ENCODE peak calls at places on chromosomes 11 and 22, in five cellular contexts. Y is IMR-90, K is A549, Z is K562, J is H1. X is an unnamed sample.

GRCh38 chr11:24661313-24661712 is 164.5 kb downstream of the LUZP2 start:
- DNase-seq in Z (no peak), Y (no peak), K (no peak), J (no peak), X (no peak)

GRCh38 chr11:12798609-12799011 is 124.4 kb downstream of the TEAD1 start:
- DNase-seq in J (no peak), K (no peak), Y (no peak), Z (no peak), X (no peak)

GRCh38 chr11:119663279-119663678 is 65.7 kb downstream of the NECTIN1 start:
- DNase-seq in Z (no peak), Y (no peak), J (no peak), K (no peak), X (peak)

GRCh38 chr11:18802381-18803257 is 11.0 kb upstream of the PTPN5 start:
- DNase-seq in K (peak), Z (peak), J (peak), Y (peak), X (peak)

GRCh38 chr11:101738494-101738893 is 154.7 kb upstream of the TRPC6 start:
- DNase-seq in Y (no peak), K (no peak), J (no peak), Z (no peak), X (no peak)

GRCh38 chr11:117606211-117606610 is 190.8 kb downstream of the DSCAML1 start:
- DNase-seq in K (no peak), Y (no peak), J (no peak), Z (no peak), X (no peak)

GRCh38 chr11:65040520-65041205 is 347 bp upstream of the SAC3D1 start:
- DNase-seq in Z (peak), K (peak), Y (peak), J (peak), X (peak)

GRCh38 chr11:75422248-75423231 is 10.5 kb downstream of the KLHL35 start:
- DNase-seq in J (no peak), Z (peak), Y (peak), K (peak), X (peak)

GRCh38 chr11:115087791-115088190 is 409.5 kb downstream of the NXPE2 start:
- DNase-seq in Y (no peak), K (no peak), J (no peak), Z (no peak), X (no peak)

GRCh38 chr11:35082322-35083180 is 56.4 kb upstream of the CD44 start:
- DNase-seq in J (peak), Z (peak), Y (peak), K (peak), X (no peak)

GRCh38 chr22:18078329-18079041 is 695 bp downstream of the PEX26 start:
- DNase-seq in Y (peak), Z (peak), J (peak), K (peak), X (peak)

GRCh38 chr22:48721394-48721666 is 1106.3 kb downstream of the BRD1 start:
- DNase-seq in Y (no peak), K (no peak), Z (no peak), J (no peak), X (no peak)

GRCh38 chr11:1230456-1231395 is 7.9 kb downstream of the MUC5B start:
- DNase-seq in Z (no peak), Y (no peak), K (no peak), J (peak), X (no peak)

GRCh38 chr11:92141159-92141558 is 83.5 kb upstream of the FAT3 start:
- DNase-seq in Y (no peak), J (no peak), Z (no peak), K (no peak), X (peak)

GRCh38 chr11:111298466-111299110 is at the start of gene POU2AF3:
- DNase-seq in Y (no peak), J (no peak), K (no peak), Z (no peak), X (no peak)

GRCh38 chr11:27934830-27935145 is 173.2 kb downstream of the KIF18A start:
- DNase-seq in J (no peak), Y (peak), K (peak), Z (no peak), X (no peak)

GRCh38 chr11:66845876-66846212 is 2.6 kb downstream of the RCE1 start:
- DNase-seq in J (no peak), Z (no peak), K (no peak), Y (no peak), X (no peak)

GRCh38 chr11:132332521-132332920 is 962.1 kb downstream of the NTM start:
- DNase-seq in Y (no peak), K (no peak), Z (no peak), J (no peak), X (no peak)

GRCh38 chr11:8247312-8247711 is 16.4 kb downstream of the LMO1 start:
- DNase-seq in K (no peak), J (peak), Y (no peak), Z (peak), X (no peak)

GRCh38 chr11:41309716-41310115 is 149.7 kb downstream of the LRRC4C start:
- DNase-seq in J (no peak), K (no peak), Y (no peak), Z (no peak), X (no peak)

GRCh38 chr22:36442506-36443197 is 38.8 kb downstream of the TXN2 start:
- DNase-seq in Z (no peak), J (no peak), K (no peak), Y (no peak), X (no peak)

GRCh38 chr22:48475661-48476345 is 1351.9 kb downstream of the BRD1 start:
- DNase-seq in Z (no peak), K (no peak), Y (no peak), J (no peak), X (no peak)

GRCh38 chr11:92886243-92886905 is 83.1 kb upstream of the MTNR1B start:
- DNase-seq in Z (peak), J (peak), Y (peak), K (peak), X (peak)

GRCh38 chr11:126100681-126101080 is 38.0 kb upstream of the CDON start:
- DNase-seq in Y (no peak), J (no peak), K (no peak), Z (no peak), X (no peak)

GRCh38 chr11:113562981-113563461 is 87.8 kb upstream of the DRD2 start:
- DNase-seq in K (no peak), Y (no peak), Z (no peak), J (no peak), X (no peak)

GRCh38 chr22:30116362-30117117 is 36.3 kb downstream of the HORMAD2 start:
- DNase-seq in Y (peak), J (no peak), Z (no peak), K (no peak), X (peak)

GRCh38 chr11:31939004-31939403 is 127.9 kb upstream of the PAX6 start:
- DNase-seq in J (no peak), K (no peak), Y (no peak), Z (no peak), X (no peak)

GRCh38 chr11:31947051-31947450 is 135.9 kb upstream of the PAX6 start:
- DNase-seq in Z (no peak), J (no peak), Y (no peak), K (no peak), X (no peak)

GRCh38 chr11:31940396-31941037 is 129.4 kb upstream of the PAX6 start:
- DNase-seq in Y (peak), Z (no peak), J (no peak), K (no peak), X (no peak)

GRCh38 chr11:31943056-31943780 is 132.1 kb upstream of the PAX6 start:
- DNase-seq in J (no peak), Z (no peak), Y (no peak), K (no peak), X (no peak)
- H3K4me2 ChIP-seq in J (no peak), Z (no peak), Y (no peak), K (no peak), X (no peak)

GRCh38 chr11:69416746-69417145 is 64.7 kb upstream of the LINC01488 start:
- DNase-seq in K (no peak), Z (no peak), J (no peak), Y (no peak), X (no peak)

GRCh38 chr11:69422645-69423044 is 58.8 kb upstream of the LINC01488 start:
- DNase-seq in Z (no peak), K (no peak), J (no peak), Y (no peak), X (no peak)

GRCh38 chr11:69418576-69419296 is 62.7 kb upstream of the LINC01488 start:
- DNase-seq in Z (no peak), J (no peak), Y (no peak), K (no peak), X (no peak)

GRCh38 chr11:69417211-69418085 is 64.0 kb upstream of the LINC01488 start:
- DNase-seq in Z (no peak), Y (no peak), K (no peak), J (no peak), X (no peak)

DNA sequence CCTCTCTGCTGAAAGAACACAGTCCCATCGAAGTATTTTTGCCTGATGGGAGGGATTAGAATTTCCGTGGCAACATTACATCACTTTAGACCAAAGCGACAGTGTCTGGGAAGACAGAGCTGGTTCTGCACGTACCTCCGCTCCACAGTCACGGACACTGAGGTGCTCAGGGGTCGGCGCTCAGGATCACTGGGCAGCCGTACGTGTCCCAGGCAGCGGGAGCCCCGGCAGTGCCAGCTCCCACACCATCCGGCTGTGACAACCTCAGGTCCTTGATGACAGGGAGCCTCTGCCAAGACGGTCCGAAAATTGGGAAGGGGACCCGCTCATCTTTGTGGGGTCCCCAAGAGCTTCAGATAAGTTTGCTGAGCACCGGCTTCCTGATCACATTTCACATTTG is 61.8 kb upstream of the LINC01488 start:
- DNase-seq in K (no peak), Y (no peak), J (no peak), Z (no peak), X (no peak)
- TF ChIP-seq MAFK in K (no peak), Y (no peak), J (no peak), Z (no peak), X (no peak)

GRCh38 chr11:20599424-20600346 is at the start of gene SLC6A5:
- DNase-seq in Z (peak), J (peak), K (peak), Y (peak), X (peak)

GRCh38 chr11:20598487-20598886 is 921 bp upstream of the SLC6A5 start:
- DNase-seq in Z (no peak), Y (no peak), J (no peak), K (no peak), X (no peak)

GRCh38 chr11:20604295-20604803 is 4.9 kb downstream of the SLC6A5 start:
- DNase-seq in Y (no peak), Z (no peak), J (no peak), K (no peak), X (no peak)

GRCh38 chr11:20597924-20598484 is 1.4 kb upstream of the SLC6A5 start:
- DNase-seq in K (no peak), Y (no peak), J (peak), Z (no peak), X (no peak)

GRCh38 chr11:20601221-20601914 is 2.0 kb downstream of the SLC6A5 start:
- DNase-seq in Z (no peak), K (no peak), J (peak), Y (no peak), X (no peak)
- H3K4me2 ChIP-seq in Z (no peak), K (no peak), J (peak), Y (no peak), X (no peak)

DNA sequence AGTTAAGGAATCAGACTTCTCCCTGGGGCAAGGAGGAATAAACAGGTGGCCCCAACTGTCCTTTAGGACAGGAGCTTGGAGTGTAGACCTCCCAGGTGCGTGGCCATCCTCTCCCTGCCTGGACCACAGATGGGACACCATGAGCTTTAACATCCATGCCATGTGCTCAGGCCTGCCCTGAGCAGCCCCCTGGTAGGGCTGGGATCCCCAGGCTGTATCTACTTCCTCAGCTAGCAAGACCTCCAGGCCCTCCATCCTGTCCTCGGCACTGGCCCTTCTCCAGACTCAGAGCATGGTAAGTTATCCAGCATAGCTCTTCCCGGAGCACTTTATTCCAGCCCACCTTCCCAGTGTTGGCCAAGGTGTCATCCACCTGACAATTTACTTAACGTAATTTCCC is 5.7 kb downstream of the CD6 start:
- DNase-seq in J (no peak), K (no peak), Y (no peak), Z (no peak), X (no peak)
- TF ChIP-seq MAFK in J (no peak), K (no peak), Y (no peak), Z (no peak), X (no peak)

DNA sequence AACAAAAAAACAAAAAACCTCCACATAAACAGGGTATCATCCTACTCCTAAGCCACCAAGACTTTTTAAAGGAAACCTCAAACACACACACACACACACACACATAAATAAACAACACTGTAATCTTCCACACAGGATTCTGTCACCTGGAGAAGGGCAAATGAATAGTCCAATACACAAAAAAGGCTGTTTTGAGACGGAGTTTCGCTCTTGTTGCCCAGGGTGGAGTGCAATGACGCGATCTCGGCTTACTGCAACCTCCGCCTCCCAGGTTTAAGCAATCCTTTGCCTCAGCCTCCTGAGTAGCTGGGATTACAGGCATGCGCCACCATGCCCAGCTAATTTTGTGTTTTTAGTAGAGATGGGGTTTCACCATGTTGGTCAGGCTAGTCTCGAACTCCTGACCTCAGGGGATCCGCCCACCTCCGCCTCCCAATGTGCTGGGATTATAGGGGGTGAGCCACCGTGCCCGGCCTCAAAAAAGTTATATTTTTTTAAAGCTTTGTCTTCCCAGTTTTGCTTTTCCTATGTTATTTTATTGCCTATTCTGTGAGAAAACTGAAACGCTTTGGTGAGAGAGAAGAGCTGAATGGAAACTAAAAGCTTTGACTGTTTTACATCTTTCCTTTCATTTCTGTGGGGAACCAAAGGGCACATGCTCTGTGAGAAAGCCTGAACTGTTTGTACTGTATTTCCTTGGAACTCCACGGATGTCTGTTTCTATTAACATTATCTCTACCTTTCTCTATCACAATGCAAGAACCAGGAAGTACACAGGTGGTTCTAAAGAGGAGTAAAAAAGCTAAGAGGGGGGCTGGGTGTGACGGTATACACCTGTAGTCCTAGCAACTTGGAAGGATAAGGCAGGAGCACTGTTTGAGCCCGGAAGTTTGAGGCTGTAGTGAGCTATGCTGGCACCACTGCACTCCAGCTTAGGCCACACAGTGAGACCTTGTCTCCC is 44.1 kb downstream of the CELF1 start:
- DNase-seq in Y (no peak), Z (no peak), K (no peak), J (no peak), X (no peak)
- H3K4me2 ChIP-seq in Y (no peak), Z (peak), K (no peak), J (no peak), X (no peak)